ENCODE peak calls at places on chromosomes 3 and 15, in ten cellular contexts. S, G, N, I, L, Z, T, F, J and X are unnamed samples.

GRCh38 chr15:25243800-25244097 is 195.1 kb downstream of the UBE3A start:
- DNase-seq in S (peak; percentile 14), G (no peak), N (no peak), I (peak; percentile 51), L (no peak), Z (no peak), T (no peak), F (no peak), J (no peak), X (no peak)

GRCh38 chr3:16897254-16897926 is 12.6 kb downstream of the PLCL2 start:
- DNase-seq in S (no peak), G (no peak), N (no peak), I (no peak), L (no peak), Z (no peak), T (no peak), F (no peak), J (no peak), X (no peak)

GRCh38 chr3:127029521-127030327 is 46.8 kb downstream of the PLXNA1 start:
- DNase-seq in S (no peak), G (peak; percentile 77), N (no peak), I (no peak), L (no peak), Z (no peak), T (no peak), F (no peak), J (no peak), X (no peak)

GRCh38 chr3:1752205-1752604 is 346.5 kb upstream of the CNTN4 start:
- DNase-seq in S (no peak), G (no peak), N (no peak), I (no peak), L (no peak), Z (no peak), T (no peak), F (no peak), J (no peak), X (no peak)

GRCh38 chr3:29374255-29374654 is 93.4 kb downstream of the RBMS3 start:
- DNase-seq in S (no peak), G (no peak), N (no peak), I (no peak), L (no peak), Z (no peak), T (peak; percentile 15), F (no peak), J (no peak), X (no peak)

GRCh38 chr3:169659858-169660614 is 3.5 kb downstream of the MECOM start:
- DNase-seq in S (no peak), G (no peak), N (no peak), I (no peak), L (no peak), Z (peak; percentile 61), T (no peak), F (no peak), J (peak; percentile 38), X (no peak)

GRCh38 chr3:146896711-146897110 is 291.6 kb upstream of the PLSCR5 start:
- DNase-seq in S (no peak), G (no peak), N (no peak), I (no peak), L (no peak), Z (no peak), T (no peak), F (no peak), J (no peak), X (no peak)

GRCh38 chr15:80317389-80318169 is 65.6 kb upstream of the CTXND1 start:
- DNase-seq in S (no peak), G (peak; percentile 2), N (no peak), I (peak; percentile 27), L (no peak), Z (no peak), T (peak; percentile 73), F (no peak), J (peak; percentile 46), X (no peak)

GRCh38 chr3:61561374-61562041 is at the start of gene PTPRG:
- DNase-seq in S (peak; percentile 93), G (peak; percentile 95), N (peak; percentile 90), I (peak; percentile 90), L (peak; percentile 95), Z (peak; percentile 90), T (peak; percentile 98), F (no peak), J (peak; percentile 83), X (no peak)

GRCh38 chr15:32730677-32731654 is 13.2 kb downstream of the GREM1 start:
- DNase-seq in S (no peak), G (peak; percentile 89), N (no peak), I (peak; percentile 88), L (peak; percentile 65), Z (peak; percentile 94), T (peak; percentile 35), F (no peak), J (peak; percentile 81), X (no peak)

GRCh38 chr3:22731901-22732300 is 471.2 kb upstream of the UBE2E2 start:
- DNase-seq in S (no peak), G (no peak), N (no peak), I (no peak), L (no peak), Z (no peak), T (no peak), F (no peak), J (peak; percentile 79), X (no peak)

DNA sequence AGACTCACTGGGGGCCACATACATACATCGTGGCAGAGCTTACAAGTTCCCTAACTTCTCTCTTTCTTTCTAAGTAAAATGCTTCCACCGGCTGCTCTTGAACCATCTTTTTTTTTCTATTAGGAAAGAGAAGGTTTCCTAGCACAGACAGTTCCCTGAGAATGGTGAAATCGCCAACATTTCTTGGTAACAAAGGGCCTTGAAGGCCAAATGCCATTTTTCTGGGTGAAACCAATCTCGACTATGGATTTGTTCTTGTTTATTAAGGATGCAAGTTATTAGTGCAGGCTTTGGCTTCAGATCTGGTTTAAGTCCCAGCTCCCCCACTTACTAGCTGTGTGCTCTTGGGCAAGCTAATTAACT is 3.0 kb downstream of the LMCD1 start:
- DNase-seq in S (no peak), G (no peak), N (no peak), I (no peak), L (no peak), Z (no peak), T (no peak), F (no peak), J (no peak), X (no peak)
- H3K4me3 ChIP-seq in S (peak overlapping the region; percentile 52), G (peak overlapping the region; percentile 44), N (no peak overlapping the region), I (peak overlapping the region; percentile 57), L (no peak overlapping the region), Z (no peak overlapping the region), T (peak overlapping the region; percentile 84), F (no peak overlapping the region), J (no peak overlapping the region), X (no peak overlapping the region)

GRCh38 chr3:27717200-27717852 is 4.8 kb downstream of the EOMES start:
- DNase-seq in S (no peak), G (no peak), N (no peak), I (no peak), L (no peak), Z (no peak), T (no peak), F (no peak), J (no peak), X (no peak)
- H3K27me3 ChIP-seq in S (peaks cover 2% of the 10 kb centered on the region), G (peaks cover 49% of the 10 kb centered on the region), N (peaks cover 4% of the 10 kb centered on the region), I (peaks cover 81% of the 10 kb centered on the region), L (peaks cover 100% of the 10 kb centered on the region), Z (peaks cover 71% of the 10 kb centered on the region), T (peaks cover 32% of the 10 kb centered on the region), F (peaks cover 82% of the 10 kb centered on the region), J (peaks cover 22% of the 10 kb centered on the region), X (peaks cover 25% of the 10 kb centered on the region)

DNA sequence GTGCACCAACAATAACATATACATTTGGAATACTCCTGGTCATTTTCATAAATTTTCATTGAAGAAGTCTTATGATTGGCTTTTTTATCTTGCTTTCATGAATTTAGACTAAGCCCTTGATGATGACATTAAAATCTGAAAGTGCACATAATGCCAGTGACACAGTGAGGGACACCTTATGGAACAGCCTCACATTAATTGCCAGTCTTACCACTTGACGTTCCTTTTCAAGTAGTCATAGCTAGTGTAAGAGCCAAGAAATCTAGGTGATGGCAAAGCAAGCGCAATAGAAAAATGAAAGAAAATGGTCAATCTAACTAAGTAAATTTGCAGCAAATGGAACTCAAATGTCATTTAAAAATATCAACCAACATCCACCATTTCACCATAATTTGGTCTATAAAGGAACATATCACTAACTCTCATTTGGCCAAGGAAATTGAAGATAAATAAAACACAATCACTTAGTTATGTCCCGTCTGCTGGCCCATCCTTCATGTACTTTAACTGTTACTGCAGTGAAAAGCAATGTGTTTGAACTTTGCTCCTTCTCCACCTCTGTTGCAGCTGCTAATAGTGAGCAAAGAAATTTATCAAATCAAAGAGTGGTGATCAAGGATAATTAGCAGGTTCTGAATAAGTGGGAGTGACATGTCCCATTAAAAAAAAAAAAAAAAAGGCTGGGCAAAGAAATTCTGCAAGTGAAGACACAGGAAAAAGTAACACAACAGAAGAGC is 110.0 kb downstream of the TJP1 start:
- DNase-seq in S (no peak), G (no peak), N (no peak), I (no peak), L (no peak), Z (no peak), T (no peak), F (no peak), J (no peak), X (no peak)
- H3K36me3 ChIP-seq in S (peaks cover 90% of the 10 kb centered on the region), G (no peaks in the 10 kb centered on the region), N (no peaks in the 10 kb centered on the region), I (peaks cover 98% of the 10 kb centered on the region), L (peaks cover 86% of the 10 kb centered on the region), Z (peaks cover 96% of the 10 kb centered on the region), T (peaks cover 85% of the 10 kb centered on the region), F (peaks cover 23% of the 10 kb centered on the region), J (peaks cover 17% of the 10 kb centered on the region), X (no peaks in the 10 kb centered on the region)

GRCh38 chr3:31968927-31969418 is 12.1 kb downstream of the OSBPL10 start:
- DNase-seq in S (no peak), G (no peak), N (no peak), I (no peak), L (no peak), Z (no peak), T (peak; percentile 93), F (no peak), J (peak; percentile 93), X (no peak)

GRCh38 chr3:31971607-31972006 is 9.5 kb downstream of the OSBPL10 start:
- DNase-seq in S (no peak), G (no peak), N (no peak), I (no peak), L (no peak), Z (no peak), T (no peak), F (no peak), J (no peak), X (no peak)

GRCh38 chr3:31966978-31967592 is 14.0 kb downstream of the OSBPL10 start:
- DNase-seq in S (no peak), G (no peak), N (no peak), I (no peak), L (no peak), Z (no peak), T (no peak), F (no peak), J (no peak), X (no peak)

GRCh38 chr3:31973081-31973480 is 8.0 kb downstream of the OSBPL10 start:
- DNase-seq in S (no peak), G (no peak), N (no peak), I (no peak), L (no peak), Z (no peak), T (no peak), F (no peak), J (no peak), X (no peak)

DNA sequence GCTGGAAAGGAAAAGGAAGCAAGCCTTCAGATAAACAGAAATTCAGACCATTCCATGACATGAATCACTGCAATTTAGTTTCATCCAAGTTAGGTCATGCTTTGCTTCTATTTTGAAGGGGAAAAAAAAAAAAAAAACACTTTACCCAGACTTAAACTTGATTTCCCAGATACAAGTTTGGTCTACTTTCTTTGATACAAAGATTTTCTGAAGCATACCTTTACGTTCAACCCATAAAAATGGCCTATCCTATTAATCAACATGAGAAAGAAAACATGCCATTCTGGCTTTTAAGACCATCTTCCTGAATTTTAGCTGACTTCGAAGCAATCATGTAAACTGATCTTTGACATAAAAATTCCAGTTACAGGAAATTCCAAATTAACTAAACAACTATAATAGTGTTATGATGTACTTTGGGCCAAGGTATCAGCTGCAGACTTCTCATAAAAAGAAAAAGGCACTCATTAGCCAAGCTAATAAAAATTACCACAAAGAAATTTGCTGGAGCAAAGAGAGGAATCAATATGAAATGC is 12.6 kb downstream of the OSBPL10 start:
- DNase-seq in S (no peak), G (no peak), N (no peak), I (no peak), L (no peak), Z (no peak), T (peak; percentile 77), F (no peak), J (peak; percentile 78), X (no peak)
- H3K4me3 ChIP-seq in S (peak overlapping the region; percentile 1), G (no peak overlapping the region), N (no peak overlapping the region), I (no peak overlapping the region), L (no peak overlapping the region), Z (no peak overlapping the region), T (peak overlapping the region; percentile 57), F (no peak overlapping the region), J (no peak overlapping the region), X (no peak overlapping the region)